ENCODE peak calls at places on chromosome 19, in four cellular contexts. One of them, this sample, is unnamed. For H3K27me3 and H3K4me1, the result is how much of the 10 kb centered on the place peaks cover.

GRCh38 chr19:49339364-49340068 is 4.3 kb downstream of the CD37 start:
- DNase-seq in uterus: peak
- DNase-seq in heart right ventricle: peak
- DNase-seq in Peyer's patch: peak
- DNase-seq in this sample: peak

GRCh38 chr19:50833802-50834167 is 411 bp upstream of the KLK15 start:
- DNase-seq in uterus: no peak
- DNase-seq in heart right ventricle: no peak
- DNase-seq in Peyer's patch: no peak
- DNase-seq in this sample: no peak

GRCh38 chr19:8811315-8812172 is 20.6 kb downstream of the ZNF558 start:
- DNase-seq in uterus: no peak
- DNase-seq in heart right ventricle: no peak
- DNase-seq in Peyer's patch: no peak
- DNase-seq in this sample: no peak

GRCh38 chr19:27972291-27973040 is 1240.5 kb downstream of the UQCRFS1 start:
- DNase-seq in uterus: no peak
- DNase-seq in heart right ventricle: no peak
- DNase-seq in Peyer's patch: no peak
- DNase-seq in this sample: no peak

GRCh38 chr19:50711805-50712204 is 7.8 kb downstream of the SHANK1 start:
- DNase-seq in uterus: no peak
- DNase-seq in heart right ventricle: no peak
- DNase-seq in Peyer's patch: no peak
- DNase-seq in this sample: no peak

GRCh38 chr19:29858000-29858596 is 46.3 kb downstream of the CCNE1 start:
- DNase-seq in uterus: no peak
- DNase-seq in heart right ventricle: no peak
- DNase-seq in Peyer's patch: peak
- DNase-seq in this sample: peak

GRCh38 chr19:1315470-1316166 is 29.9 kb downstream of the EFNA2 start:
- DNase-seq in uterus: no peak
- DNase-seq in heart right ventricle: peak
- DNase-seq in Peyer's patch: peak
- DNase-seq in this sample: peak

GRCh38 chr19:28519950-28520861 is 692.7 kb downstream of the UQCRFS1 start:
- DNase-seq in uterus: no peak
- DNase-seq in heart right ventricle: no peak
- DNase-seq in Peyer's patch: no peak
- DNase-seq in this sample: no peak

GRCh38 chr19:48689438-48689837 is 6.3 kb upstream of the FUT2 start:
- DNase-seq in uterus: peak
- DNase-seq in heart right ventricle: no peak
- DNase-seq in Peyer's patch: no peak
- DNase-seq in this sample: no peak

GRCh38 chr19:49676690-49677231 is 310 bp upstream of the PRMT1 start:
- DNase-seq in uterus: peak
- DNase-seq in heart right ventricle: peak
- DNase-seq in Peyer's patch: peak
- DNase-seq in this sample: peak

GRCh38 chr19:13861392-13861713 is 15.6 kb upstream of the NANOS3 start:
- DNase-seq in uterus: no peak
- DNase-seq in heart right ventricle: no peak
- DNase-seq in Peyer's patch: no peak
- DNase-seq in this sample: no peak

GRCh38 chr19:19115954-19116353 is 22.3 kb downstream of the TMEM161A start:
- DNase-seq in uterus: no peak
- DNase-seq in heart right ventricle: no peak
- DNase-seq in Peyer's patch: peak
- DNase-seq in this sample: peak

GRCh38 chr19:38664503-38665211 is 17.2 kb downstream of the ACTN4 start:
- DNase-seq in uterus: no peak
- DNase-seq in heart right ventricle: no peak
- DNase-seq in Peyer's patch: no peak
- DNase-seq in this sample: no peak

GRCh38 chr19:56423276-56423984 is 19.3 kb downstream of the ZNF583 start:
- DNase-seq in uterus: no peak
- DNase-seq in heart right ventricle: no peak
- DNase-seq in Peyer's patch: no peak
- DNase-seq in this sample: no peak

GRCh38 chr19:56301152-56301551 is 13.5 kb downstream of the ZSCAN5A start:
- DNase-seq in uterus: no peak
- DNase-seq in heart right ventricle: no peak
- DNase-seq in Peyer's patch: no peak
- DNase-seq in this sample: no peak

GRCh38 chr19:43447655-43448054 is 17.8 kb downstream of the LYPD3 start:
- DNase-seq in uterus: no peak
- DNase-seq in heart right ventricle: no peak
- DNase-seq in Peyer's patch: no peak
- DNase-seq in this sample: no peak

GRCh38 chr19:15448778-15449619 is 757 bp downstream of the WIZ start:
- DNase-seq in uterus: no peak
- DNase-seq in heart right ventricle: no peak
- DNase-seq in Peyer's patch: peak
- DNase-seq in this sample: no peak

GRCh38 chr19:19021115-19021514 is 12.2 kb downstream of the SUGP2 start:
- DNase-seq in uterus: no peak
- DNase-seq in heart right ventricle: no peak
- DNase-seq in Peyer's patch: no peak
- DNase-seq in this sample: no peak

GRCh38 chr19:15324791-15325519 is 7.4 kb downstream of the BRD4 start:
- DNase-seq in uterus: no peak
- DNase-seq in heart right ventricle: no peak
- DNase-seq in Peyer's patch: no peak
- DNase-seq in this sample: peak

GRCh38 chr19:39498262-39499081 is at the start of gene DLL3:
- DNase-seq in uterus: no peak
- DNase-seq in heart right ventricle: no peak
- DNase-seq in Peyer's patch: no peak
- DNase-seq in this sample: no peak

GRCh38 chr19:41933131-41933458 is 4.8 kb upstream of the ERFL start:
- DNase-seq in uterus: no peak
- DNase-seq in heart right ventricle: no peak
- DNase-seq in Peyer's patch: no peak
- DNase-seq in this sample: no peak

GRCh38 chr19:44032001-44032610 is 6.9 kb downstream of the ZNF222 start:
- DNase-seq in uterus: no peak
- DNase-seq in heart right ventricle: no peak
- DNase-seq in Peyer's patch: no peak
- DNase-seq in this sample: no peak

GRCh38 chr19:38073806-38074685 is 150.0 kb downstream of the DPF1 start:
- DNase-seq in uterus: no peak
- DNase-seq in heart right ventricle: no peak
- DNase-seq in Peyer's patch: peak
- DNase-seq in this sample: no peak

GRCh38 chr19:51027873-51028272 is 1.5 kb upstream of the KLK11 start:
- DNase-seq in uterus: no peak
- DNase-seq in heart right ventricle: no peak
- DNase-seq in Peyer's patch: no peak
- DNase-seq in this sample: no peak

GRCh38 chr19:47479701-47480503 is 4.1 kb downstream of the KPTN start:
- DNase-seq in uterus: no peak
- DNase-seq in heart right ventricle: no peak
- DNase-seq in Peyer's patch: no peak
- DNase-seq in this sample: peak

GRCh38 chr19:18086590-18087138 is at the start of gene IL12RB1:
- DNase-seq in uterus: no peak
- DNase-seq in heart right ventricle: no peak
- DNase-seq in Peyer's patch: no peak
- DNase-seq in this sample: no peak

GRCh38 chr19:30222428-30222873 is 149.7 kb upstream of the ZNF536 start:
- DNase-seq in uterus: no peak
- DNase-seq in heart right ventricle: no peak
- DNase-seq in Peyer's patch: no peak
- DNase-seq in this sample: no peak

GRCh38 chr19:2524840-2525723 is 49.2 kb downstream of the GADD45B start:
- DNase-seq in uterus: no peak
- DNase-seq in heart right ventricle: no peak
- DNase-seq in Peyer's patch: no peak
- DNase-seq in this sample: no peak

GRCh38 chr19:33767898-33768413 is 28.7 kb upstream of the KCTD15 start:
- DNase-seq in uterus: no peak
- DNase-seq in heart right ventricle: no peak
- DNase-seq in Peyer's patch: no peak
- DNase-seq in this sample: no peak

GRCh38 chr19:47703301-47703700 is 9.9 kb upstream of the EHD2 start:
- DNase-seq in uterus: no peak
- DNase-seq in heart right ventricle: no peak
- DNase-seq in Peyer's patch: no peak
- DNase-seq in this sample: no peak

GRCh38 chr19:46213806-46214205 is 15.7 kb upstream of the IGFL1 start:
- DNase-seq in uterus: no peak
- DNase-seq in heart right ventricle: no peak
- DNase-seq in Peyer's patch: no peak
- DNase-seq in this sample: no peak
- H3K27me3 ChIP-seq in uterus: under half
- H3K27me3 ChIP-seq in heart right ventricle: under half
- H3K27me3 ChIP-seq in Peyer's patch: under half
- H3K27me3 ChIP-seq in this sample: under half

DNA sequence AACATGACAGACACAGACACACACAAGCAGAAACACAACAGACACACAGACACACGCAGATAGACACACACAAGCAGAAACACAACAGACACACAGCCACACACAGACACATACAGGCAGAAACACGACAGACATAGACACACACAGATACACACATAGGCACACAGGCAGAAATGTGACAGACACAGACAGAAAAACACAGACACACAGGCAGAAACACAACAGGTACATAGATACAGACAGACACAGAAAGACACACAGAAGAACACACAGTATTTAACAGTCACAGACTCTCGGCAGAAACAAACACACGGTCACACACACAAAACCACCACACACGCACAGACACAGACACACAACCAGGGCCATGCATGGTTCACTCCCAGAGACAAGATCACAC is 905 bp downstream of the TBXA2R start:
- DNase-seq in uterus: no peak
- DNase-seq in heart right ventricle: no peak
- DNase-seq in Peyer's patch: no peak
- DNase-seq in this sample: no peak
- H3K27ac ChIP-seq in uterus: peak
- H3K27ac ChIP-seq in heart right ventricle: peak
- H3K27ac ChIP-seq in Peyer's patch: peak
- H3K27ac ChIP-seq in this sample: peak

GRCh38 chr19:11556634-11557420 is 2.2 kb downstream of the ELOF1 start:
- DNase-seq in uterus: no peak
- DNase-seq in heart right ventricle: no peak
- DNase-seq in Peyer's patch: no peak
- DNase-seq in this sample: no peak

GRCh38 chr19:11551603-11552235 is 7.3 kb downstream of the ELOF1 start:
- DNase-seq in uterus: peak
- DNase-seq in heart right ventricle: no peak
- DNase-seq in Peyer's patch: no peak
- DNase-seq in this sample: no peak

GRCh38 chr19:11552666-11553372 is 6.2 kb downstream of the ELOF1 start:
- DNase-seq in uterus: no peak
- DNase-seq in heart right ventricle: no peak
- DNase-seq in Peyer's patch: no peak
- DNase-seq in this sample: no peak

GRCh38 chr19:11554160-11554559 is 4.9 kb downstream of the ELOF1 start:
- DNase-seq in uterus: no peak
- DNase-seq in heart right ventricle: no peak
- DNase-seq in Peyer's patch: no peak
- DNase-seq in this sample: no peak

DNA sequence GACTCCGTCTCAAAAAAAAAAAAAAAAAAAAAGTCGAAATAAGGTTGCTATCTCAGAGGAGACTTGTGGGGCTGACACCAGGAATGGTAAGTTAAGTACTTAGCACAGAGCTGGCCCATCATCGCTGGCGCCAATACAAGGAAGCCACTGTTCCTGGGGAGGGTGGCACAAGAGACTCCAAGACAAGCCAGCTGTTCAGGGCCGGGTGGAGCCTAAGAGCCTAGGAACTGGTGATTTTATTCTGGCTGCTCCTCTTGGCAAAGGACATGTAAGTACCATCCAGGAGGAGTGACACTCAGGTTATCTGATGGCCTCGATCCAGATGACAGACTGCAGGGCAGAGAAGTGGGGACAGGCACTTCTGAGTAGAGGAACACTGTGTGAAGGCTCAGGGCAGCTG is 3.8 kb downstream of the ELOF1 start:
- DNase-seq in uterus: no peak
- DNase-seq in heart right ventricle: no peak
- DNase-seq in Peyer's patch: no peak
- DNase-seq in this sample: no peak
- H3K4me1 ChIP-seq in uterus: under half
- H3K4me1 ChIP-seq in heart right ventricle: under half
- H3K4me1 ChIP-seq in Peyer's patch: under half
- H3K4me1 ChIP-seq in this sample: under half

GRCh38 chr19:45506246-45506990 is 861 bp upstream of the VASP start:
- DNase-seq in uterus: peak
- DNase-seq in heart right ventricle: peak
- DNase-seq in Peyer's patch: peak
- DNase-seq in this sample: peak
- H3K27me3 ChIP-seq in uterus: under half
- H3K27me3 ChIP-seq in heart right ventricle: under half
- H3K27me3 ChIP-seq in Peyer's patch: under half
- H3K27me3 ChIP-seq in this sample: under half

DNA sequence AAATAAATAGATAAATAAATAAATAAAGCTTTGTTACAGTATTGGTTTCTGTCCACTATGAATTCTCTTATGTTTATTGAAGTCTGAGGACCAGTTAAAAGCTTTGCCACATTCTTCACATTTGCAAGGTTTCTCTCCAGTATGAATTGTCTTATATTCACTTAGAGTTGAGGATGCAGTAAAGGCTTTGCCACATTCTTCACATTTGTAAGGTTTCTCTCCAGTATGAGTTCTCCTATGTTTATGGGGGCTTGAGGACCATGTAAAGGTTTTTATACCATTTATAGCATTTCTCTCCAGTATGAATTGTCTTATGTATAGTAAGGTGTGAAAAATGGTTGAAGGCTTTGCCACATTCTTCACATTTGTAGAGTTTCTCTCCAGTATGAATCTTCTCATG is 168.3 kb downstream of the ZNF737 start:
- DNase-seq in uterus: no peak
- DNase-seq in heart right ventricle: no peak
- DNase-seq in Peyer's patch: no peak
- DNase-seq in this sample: no peak
- H3K27ac ChIP-seq in uterus: no peak
- H3K27ac ChIP-seq in heart right ventricle: no peak
- H3K27ac ChIP-seq in Peyer's patch: no peak
- H3K27ac ChIP-seq in this sample: no peak

DNA sequence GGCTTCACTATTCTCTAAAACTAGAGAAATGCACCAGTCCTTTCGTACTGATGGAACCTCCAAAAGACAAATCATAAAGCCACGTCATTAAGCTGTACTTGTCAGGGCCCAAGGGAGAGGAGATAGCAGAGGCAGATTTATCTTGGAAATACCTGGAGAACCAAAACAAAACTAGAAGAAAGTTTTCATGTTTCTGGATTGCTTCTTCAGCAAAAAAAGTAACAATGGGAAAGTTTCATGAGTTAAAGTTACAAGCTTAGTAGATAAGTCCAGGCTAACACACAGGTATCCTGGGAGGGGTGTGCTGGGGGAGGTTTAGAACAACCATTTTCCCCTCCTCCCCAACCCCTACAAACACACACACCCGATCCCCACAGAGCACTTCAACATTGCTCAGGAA is 21.6 kb downstream of the RANBP3 start:
- DNase-seq in uterus: no peak
- DNase-seq in heart right ventricle: no peak
- DNase-seq in Peyer's patch: no peak
- DNase-seq in this sample: no peak
- H3K4me1 ChIP-seq in uterus: under half
- H3K4me1 ChIP-seq in heart right ventricle: half or more
- H3K4me1 ChIP-seq in Peyer's patch: under half
- H3K4me1 ChIP-seq in this sample: half or more

GRCh38 chr19:35714601-35715354 is 3.0 kb upstream of the KMT2B start:
- DNase-seq in uterus: no peak
- DNase-seq in heart right ventricle: no peak
- DNase-seq in Peyer's patch: no peak
- DNase-seq in this sample: no peak
- H3K27me3 ChIP-seq in uterus: under half
- H3K27me3 ChIP-seq in heart right ventricle: under half
- H3K27me3 ChIP-seq in Peyer's patch: under half
- H3K27me3 ChIP-seq in this sample: under half